ENCODE peak calls at places on chromosome 18, in eight cellular contexts. B is breast epithelium, J is H54, Y is ovary, H is vagina, A is IMR-90, X is esophagus squamous epithelium, F is uterus. M is an unnamed sample.

GRCh38 chr18:75051757-75052156 is 157.2 kb downstream of the PTGR3 start:
- DNase-seq in B (no peak), J (no peak), Y (no peak), H (no peak), A (no peak), X (no peak), F (no peak), M (no peak)

GRCh38 chr18:66558773-66559172 is 45.1 kb downstream of the CDH19 start:
- DNase-seq in B (no peak), J (no peak), Y (no peak), H (no peak), A (no peak), X (no peak), F (no peak), M (no peak)

GRCh38 chr18:13916559-13916958 is 1.2 kb upstream of the MC2R start:
- DNase-seq in B (no peak), J (no peak), Y (no peak), H (no peak), A (no peak), X (no peak), F (no peak), M (no peak)

GRCh38 chr18:56627991-56628390 is 10.4 kb downstream of the TXNL1 start:
- DNase-seq in B (no peak), J (no peak), Y (no peak), H (no peak), A (peak), X (no peak), F (no peak), M (no peak)

GRCh38 chr18:7696846-7697245 is 129.7 kb downstream of the PTPRM start:
- DNase-seq in B (no peak), J (no peak), Y (no peak), H (no peak), A (peak), X (no peak), F (no peak), M (no peak)

GRCh38 chr18:45521151-45521550 is 94.1 kb upstream of the SLC14A2 start:
- DNase-seq in B (no peak), J (no peak), Y (no peak), H (no peak), A (peak), X (no peak), F (no peak), M (no peak)

GRCh38 chr18:13500891-13501887 is 225.2 kb downstream of the FAM210A start:
- DNase-seq in B (peak), J (peak), Y (peak), H (no peak), A (peak), X (no peak), F (peak), M (no peak)

GRCh38 chr18:11733031-11733430 is 44.0 kb downstream of the GNAL start:
- DNase-seq in B (peak), J (peak), Y (peak), H (no peak), A (peak), X (no peak), F (peak), M (peak)

GRCh38 chr18:53715243-53715853 is 509.1 kb downstream of the MBD2 start:
- DNase-seq in B (no peak), J (no peak), Y (no peak), H (no peak), A (no peak), X (no peak), F (no peak), M (no peak)

GRCh38 chr18:74541703-74542555 is 7.6 kb downstream of the CNDP1 start:
- DNase-seq in B (no peak), J (no peak), Y (no peak), H (no peak), A (no peak), X (no peak), F (no peak), M (no peak)

GRCh38 chr18:65527879-65528633 is 222.8 kb upstream of the CDH7 start:
- DNase-seq in B (no peak), J (no peak), Y (no peak), H (no peak), A (no peak), X (no peak), F (no peak), M (no peak)

GRCh38 chr18:58569490-58569911 is 59.4 kb downstream of the ALPK2 start:
- DNase-seq in B (no peak), J (no peak), Y (no peak), H (peak), A (no peak), X (no peak), F (no peak), M (no peak)

GRCh38 chr18:33010149-33010548 is 237.3 kb upstream of the KLHL14 start:
- DNase-seq in B (no peak), J (no peak), Y (no peak), H (no peak), A (no peak), X (no peak), F (no peak), M (no peak)

GRCh38 chr18:832085-832681 is 20.1 kb upstream of the YES1 start:
- DNase-seq in B (no peak), J (no peak), Y (peak), H (no peak), A (no peak), X (no peak), F (no peak), M (peak)

GRCh38 chr18:34659579-34660517 is 50.2 kb upstream of the DTNA start:
- DNase-seq in B (peak), J (peak), Y (peak), H (no peak), A (peak), X (no peak), F (peak), M (peak)

GRCh38 chr18:78393463-78393862 is 586.2 kb upstream of the SALL3 start:
- DNase-seq in B (no peak), J (no peak), Y (no peak), H (no peak), A (no peak), X (no peak), F (no peak), M (no peak)

GRCh38 chr18:58887613-58887963 is 22.9 kb downstream of the ZNF532 start:
- DNase-seq in B (no peak), J (no peak), Y (peak), H (no peak), A (no peak), X (no peak), F (peak), M (peak)

GRCh38 chr18:41647914-41648313 is 307.1 kb upstream of the PIK3C3 start:
- DNase-seq in B (no peak), J (no peak), Y (no peak), H (no peak), A (no peak), X (no peak), F (no peak), M (no peak)

GRCh38 chr18:58997811-58998337 is 133.2 kb downstream of the ZNF532 start:
- DNase-seq in B (no peak), J (no peak), Y (no peak), H (no peak), A (peak), X (no peak), F (peak), M (no peak)

GRCh38 chr18:35672897-35673296 is 91.4 kb downstream of the GALNT1 start:
- DNase-seq in B (no peak), J (no peak), Y (no peak), H (no peak), A (peak), X (no peak), F (no peak), M (no peak)

GRCh38 chr18:34583895-34584294 is 126.2 kb upstream of the DTNA start:
- DNase-seq in B (no peak), J (no peak), Y (no peak), H (no peak), A (no peak), X (no peak), F (no peak), M (no peak)

GRCh38 chr18:58991127-58991798 is 126.6 kb downstream of the ZNF532 start:
- DNase-seq in B (no peak), J (no peak), Y (no peak), H (no peak), A (peak), X (no peak), F (no peak), M (no peak)

GRCh38 chr18:71252351-71252862 is 963.6 kb downstream of the SOCS6 start:
- DNase-seq in B (no peak), J (no peak), Y (no peak), H (no peak), A (no peak), X (no peak), F (no peak), M (peak)

GRCh38 chr18:79353238-79353637 is 42.5 kb upstream of the NFATC1 start:
- DNase-seq in B (no peak), J (no peak), Y (no peak), H (no peak), A (peak), X (no peak), F (no peak), M (peak)

GRCh38 chr18:74902170-74902465 is 304.4 kb downstream of the ZNF407 start:
- DNase-seq in B (no peak), J (no peak), Y (no peak), H (no peak), A (no peak), X (no peak), F (no peak), M (no peak)

DNA sequence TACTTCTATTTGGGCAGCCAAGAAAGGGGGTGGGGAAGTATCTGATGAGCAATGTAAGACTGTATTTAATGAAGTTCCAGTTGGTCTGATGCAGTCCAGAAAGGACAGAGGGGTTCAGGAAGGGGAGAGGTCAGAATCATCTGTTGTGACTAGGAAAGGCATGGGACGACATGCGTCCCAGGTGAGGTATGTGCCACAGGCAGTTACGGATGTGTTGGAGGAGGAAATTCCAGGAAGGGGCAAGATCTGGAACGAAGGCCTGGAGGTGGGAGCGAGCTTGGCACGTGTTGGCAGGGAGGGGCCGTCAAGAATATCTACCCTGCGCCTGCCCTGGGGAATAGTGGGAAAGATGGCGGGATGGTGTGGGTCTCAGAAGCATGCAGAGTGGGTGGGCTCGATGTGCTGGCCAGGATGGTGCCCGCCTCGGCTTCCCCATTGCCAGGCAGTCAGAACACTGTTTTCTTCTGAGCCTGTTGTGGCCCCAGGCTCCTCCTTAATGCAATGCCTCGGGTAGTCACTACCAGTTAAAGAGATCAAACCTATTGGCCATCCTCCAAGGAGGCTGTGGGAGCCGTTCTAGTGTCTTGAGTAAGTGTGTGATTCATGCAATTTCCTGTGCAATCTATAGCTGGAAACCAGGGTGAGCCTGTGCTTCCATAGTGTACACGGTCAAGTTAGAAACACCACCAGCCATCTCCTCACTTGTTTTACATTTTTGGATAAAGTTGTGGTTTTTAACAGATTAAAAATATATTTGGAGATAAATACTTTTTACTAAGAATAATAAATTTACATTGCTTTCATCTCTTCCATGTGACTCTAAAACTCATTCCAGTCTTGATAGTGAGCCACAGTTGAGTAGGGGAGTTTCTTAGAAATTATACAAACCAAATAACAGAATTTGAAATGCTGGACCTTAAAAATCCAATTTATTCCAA is 57.6 kb upstream of the TXNDC2 start:
- DNase-seq in B (no peak), J (peak), Y (no peak), H (no peak), A (peak), X (no peak), F (no peak), M (peak)
- TF ChIP-seq POLR2A in B (no peak), J (no peak), Y (no peak), H (no peak), A (no peak), X (no peak), F (no peak), M (peak)

GRCh38 chr18:77132369-77133050 is at the start of gene MBP:
- DNase-seq in B (peak), J (no peak), Y (peak), H (no peak), A (no peak), X (peak), F (peak), M (peak)
- TF ChIP-seq POLR2A in B (no peak), J (no peak), Y (peak), H (peak), A (no peak), X (peak), F (peak), M (no peak)

GRCh38 chr18:50307738-50308470 is 20.4 kb upstream of the CXXC1 start:
- DNase-seq in B (peak), J (peak), Y (peak), H (no peak), A (peak), X (peak), F (peak), M (peak)
- TF ChIP-seq POLR2A in B (no peak), J (no peak), Y (no peak), H (no peak), A (no peak), X (no peak), F (no peak), M (no peak)

GRCh38 chr18:23583071-23583865 is 3.0 kb downstream of the NPC1 start:
- DNase-seq in B (no peak), J (no peak), Y (no peak), H (no peak), A (no peak), X (no peak), F (no peak), M (no peak)

GRCh38 chr18:23584019-23584970 is 2.0 kb downstream of the NPC1 start:
- DNase-seq in B (no peak), J (no peak), Y (no peak), H (no peak), A (no peak), X (no peak), F (no peak), M (peak)

GRCh38 chr18:23586249-23587196 is at the start of gene NPC1:
- DNase-seq in B (peak), J (peak), Y (peak), H (no peak), A (peak), X (peak), F (peak), M (peak)

GRCh38 chr18:23585897-23586248 is 433 bp downstream of the NPC1 start:
- DNase-seq in B (no peak), J (no peak), Y (no peak), H (no peak), A (peak), X (no peak), F (no peak), M (no peak)

GRCh38 chr18:23585007-23585871 is 1.1 kb downstream of the NPC1 start:
- DNase-seq in B (no peak), J (no peak), Y (no peak), H (no peak), A (no peak), X (no peak), F (no peak), M (peak)
- TF ChIP-seq POLR2A in B (no peak), J (no peak), Y (no peak), H (no peak), A (no peak), X (no peak), F (no peak), M (no peak)

GRCh38 chr18:24271381-24272331 is 126.0 kb downstream of the OSBPL1A start:
- DNase-seq in B (peak), J (peak), Y (peak), H (no peak), A (peak), X (no peak), F (peak), M (peak)
- TF ChIP-seq POLR2A in B (no peak), J (peak), Y (no peak), H (no peak), A (no peak), X (peak), F (peak), M (no peak)

GRCh38 chr18:48973731-48974130 is 23.0 kb upstream of the SMAD7 start:
- DNase-seq in B (no peak), J (no peak), Y (no peak), H (no peak), A (peak), X (no peak), F (no peak), M (no peak)

GRCh38 chr18:48975221-48975816 is 24.6 kb upstream of the SMAD7 start:
- DNase-seq in B (no peak), J (no peak), Y (peak), H (no peak), A (no peak), X (no peak), F (no peak), M (no peak)

GRCh38 chr18:48977914-48978313 is 27.1 kb upstream of the SMAD7 start:
- DNase-seq in B (no peak), J (no peak), Y (no peak), H (no peak), A (no peak), X (no peak), F (no peak), M (no peak)

GRCh38 chr18:48974304-48975220 is 23.8 kb upstream of the SMAD7 start:
- DNase-seq in B (no peak), J (no peak), Y (no peak), H (no peak), A (no peak), X (no peak), F (no peak), M (no peak)

DNA sequence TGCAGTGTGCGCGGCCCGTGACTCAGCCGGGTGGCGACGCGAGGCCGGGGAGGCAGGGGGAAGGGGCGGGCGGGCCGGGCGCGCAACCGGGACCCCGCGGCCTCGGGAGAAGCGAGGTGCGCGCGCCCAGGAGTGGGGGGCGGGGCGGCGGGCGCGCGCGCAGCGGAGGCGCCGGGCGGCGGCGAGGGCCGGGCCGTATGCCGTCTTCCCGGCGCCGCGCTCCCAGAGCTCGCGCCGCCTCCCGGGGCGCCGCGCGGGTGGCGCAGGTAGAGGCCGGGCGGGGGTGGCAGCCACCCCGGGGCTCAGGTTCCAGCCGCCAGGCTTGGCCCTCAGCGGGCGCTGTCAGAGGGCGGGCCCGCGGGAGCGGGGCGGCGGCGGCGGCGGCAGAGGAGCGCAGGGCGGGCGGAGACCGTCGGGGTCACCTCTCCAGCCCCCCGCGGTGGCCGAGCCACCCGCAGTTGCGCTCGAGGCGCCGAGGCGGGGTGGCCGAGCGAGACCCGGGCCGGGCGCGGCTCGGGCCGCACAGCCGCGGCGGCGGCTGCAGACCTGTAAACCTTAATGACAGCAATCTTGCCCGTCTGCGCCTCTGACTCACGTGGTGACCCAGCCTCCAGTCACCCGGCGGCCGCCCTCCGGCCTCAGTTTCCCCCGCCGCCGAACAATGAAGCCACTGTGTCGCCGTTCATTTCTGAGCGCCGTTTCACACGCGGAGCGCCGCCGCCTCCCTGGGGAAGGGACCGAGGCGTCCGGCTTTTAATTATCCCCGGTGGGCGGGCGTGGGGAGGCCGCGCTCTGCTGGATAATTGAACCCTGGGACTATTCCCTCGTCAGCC is 25.3 kb upstream of the SMAD7 start:
- DNase-seq in B (peak), J (peak), Y (peak), H (no peak), A (peak), X (no peak), F (peak), M (peak)
- TF ChIP-seq POLR2A in B (no peak), J (no peak), Y (no peak), H (no peak), A (peak), X (no peak), F (peak), M (no peak)

GRCh38 chr18:51196116-51196810 is 1.2 kb downstream of the MEX3C start:
- DNase-seq in B (no peak), J (no peak), Y (peak), H (no peak), A (peak), X (peak), F (peak), M (peak)
- TF ChIP-seq POLR2A in B (no peak), J (no peak), Y (no peak), H (no peak), A (no peak), X (no peak), F (no peak), M (no peak)

GRCh38 chr18:40366521-40366920 is 1588.5 kb upstream of the PIK3C3 start:
- DNase-seq in B (no peak), J (no peak), Y (no peak), H (no peak), A (no peak), X (no peak), F (no peak), M (no peak)
- TF ChIP-seq POLR2A in B (no peak), J (no peak), Y (no peak), H (no peak), A (no peak), X (no peak), F (no peak), M (no peak)